ENCODE peak calls at places on chromosomes 6 and 20, in six cellular contexts. R is NCI-H2081; S is natural killer cell; E is activated naive CD8-positive, alpha-beta T cell treated with anti-CD3 and anti-CD28 coated beads, Interleukin-2, amount 50 U/mL, for 16 hours; D is T-helper 17 cell; P is NAMALWA. W is an unnamed sample.

GRCh38 chr6:128600397-128600951 is 80.1 kb upstream of the PTPRK start:
- DNase-seq in R (peak; percentile 77), S (no peak), E (no peak), D (no peak), P (no peak), W (no peak)

GRCh38 chr20:36149469-36149868 is 5.1 kb upstream of the EPB41L1 start:
- DNase-seq in R (no peak), S (no peak), E (no peak), D (no peak), P (no peak), W (no peak)

GRCh38 chr6:12403946-12404647 is 113.9 kb downstream of the EDN1 start:
- DNase-seq in R (no peak), S (no peak), E (no peak), D (no peak), P (no peak), W (no peak)

GRCh38 chr6:40504274-40504673 is 82.9 kb downstream of the LRFN2 start:
- DNase-seq in R (no peak), S (no peak), E (no peak), D (no peak), P (no peak), W (no peak)

GRCh38 chr6:109595998-109596397 is 95.0 kb downstream of the AK9 start:
- DNase-seq in R (peak; percentile 0), S (no peak), E (no peak), D (no peak), P (peak; percentile 51), W (peak; percentile 7)

GRCh38 chr20:63028461-63028921 is 21.7 kb upstream of the BHLHE23 start:
- DNase-seq in R (no peak), S (no peak), E (no peak), D (no peak), P (no peak), W (no peak)

GRCh38 chr6:158853072-158853871 is 34.1 kb upstream of the EZR start:
- DNase-seq in R (peak; percentile 7), S (peak; percentile 77), E (peak; percentile 68), D (peak; percentile 74), P (peak; percentile 80), W (peak; percentile 30)

GRCh38 chr20:5191829-5192569 is 65.2 kb downstream of the CDS2 start:
- DNase-seq in R (peak; percentile 67), S (no peak), E (no peak), D (no peak), P (peak; percentile 83), W (peak; percentile 64)

GRCh38 chr20:56200456-56200855 is 48.1 kb upstream of the MC3R start:
- DNase-seq in R (no peak), S (no peak), E (no peak), D (no peak), P (peak; percentile 46), W (no peak)

GRCh38 chr6:44349904-44350649 is 7.6 kb downstream of the SPATS1 start:
- DNase-seq in R (no peak), S (no peak), E (no peak), D (no peak), P (no peak), W (no peak)

GRCh38 chr6:22024973-22025467 is 271.8 kb downstream of the PRL start:
- DNase-seq in R (no peak), S (no peak), E (no peak), D (no peak), P (no peak), W (no peak)

GRCh38 chr6:144372116-144372515 is 87.0 kb downstream of the UTRN start:
- DNase-seq in R (no peak), S (no peak), E (no peak), D (no peak), P (no peak), W (no peak)

GRCh38 chr6:132675002-132675401 is 16.0 kb upstream of the TAAR1 start:
- DNase-seq in R (no peak), S (no peak), E (no peak), D (no peak), P (no peak), W (no peak)

GRCh38 chr6:35062676-35063574 is 78.2 kb downstream of the TCP11 start:
- DNase-seq in R (no peak), S (no peak), E (no peak), D (no peak), P (no peak), W (no peak)

GRCh38 chr6:149566372-149567193 is at the start of gene GINM1:
- DNase-seq in R (peak; percentile 45), S (no peak), E (no peak), D (peak; percentile 29), P (peak; percentile 68), W (peak; percentile 37)

GRCh38 chr6:2132416-2132815 is 113.0 kb downstream of the GMDS start:
- DNase-seq in R (no peak), S (no peak), E (no peak), D (no peak), P (no peak), W (no peak)

W was measured in SHP77.